ENCODE peak calls at places on chromosomes 5 and 9, in eight cellular contexts. E is foreskin keratinocyte; N is CD8-positive, alpha-beta T cell; M is cardiac muscle cell; Z is OCI-LY7; H is cardiac fibroblast; U is tibial artery; Y is adrenal gland. L is an unnamed sample.
A peak's percentile ranks its signal among the peaks of the same experiment; 100 is the strongest.

GRCh38 chr5:39178171-39178570 is 41.2 kb downstream of the FYB1 start:
- DNase-seq in M (peak; percentile 33), E (peak; percentile 62), U (no peak), N (no peak), Y (no peak), H (peak; percentile 8), Z (no peak), L (no peak)

GRCh38 chr5:67291671-67292070 is 95.1 kb upstream of the CD180 start:
- DNase-seq in U (no peak), M (no peak), H (no peak), Z (no peak), N (no peak), E (no peak), Y (no peak), L (no peak)

GRCh38 chr9:35604578-35605335 is at the start of gene TESK1:
- DNase-seq in M (peak; percentile 65), H (peak; percentile 62), E (peak; percentile 76), U (peak; percentile 88), Y (peak; percentile 87), N (peak; percentile 83), Z (peak; percentile 91), L (no peak)

GRCh38 chr5:1999794-2000193 is 117.1 kb upstream of the IRX4 start:
- DNase-seq in H (no peak), N (no peak), E (no peak), Y (no peak), Z (no peak), U (no peak), M (no peak), L (no peak)

GRCh38 chr5:113276001-113276400 is 158.8 kb downstream of the TSSK1B start:
- DNase-seq in M (no peak), Y (no peak), E (no peak), H (no peak), U (no peak), Z (no peak), N (no peak), L (no peak)

GRCh38 chr5:172789687-172790495 is 18.9 kb upstream of the DUSP1 start:
- DNase-seq in U (peak; percentile 73), M (peak; percentile 62), Y (peak; percentile 38), E (no peak), H (peak; percentile 74), N (no peak), Z (no peak), L (no peak)

GRCh38 chr5:64190562-64191306 is 25.1 kb downstream of the RNF180 start:
- DNase-seq in H (no peak), U (no peak), M (no peak), Y (no peak), E (no peak), N (no peak), Z (no peak), L (no peak)

GRCh38 chr5:133993152-133993548 is 11.6 kb downstream of the VDAC1 start:
- DNase-seq in Z (no peak), E (no peak), M (peak; percentile 60), H (peak; percentile 65), U (no peak), N (no peak), Y (no peak), L (no peak)

GRCh38 chr9:122095010-122095767 is 2.1 kb upstream of the TTLL11 start:
- DNase-seq in U (peak; percentile 54), E (peak; percentile 51), Y (peak; percentile 58), H (peak; percentile 73), Z (peak; percentile 70), N (peak; percentile 53), M (peak; percentile 77), L (no peak)

GRCh38 chr5:114360816-114361723 is 800 bp upstream of the KCNN2 start:
- DNase-seq in Z (no peak), Y (peak; percentile 81), N (no peak), U (no peak), H (no peak), E (peak; percentile 9), M (no peak), L (no peak)

GRCh38 chr9:19379283-19379682 is 753 bp downstream of the RPS6 start:
- DNase-seq in H (no peak), U (no peak), E (no peak), M (no peak), N (no peak), Z (no peak), Y (no peak), L (no peak)

GRCh38 chr9:129944501-129945116 is 98.4 kb downstream of the FNBP1 start:
- DNase-seq in U (no peak), Z (peak; percentile 10), E (no peak), Y (no peak), M (no peak), H (no peak), N (peak; percentile 44), L (peak; percentile 74)

DNA sequence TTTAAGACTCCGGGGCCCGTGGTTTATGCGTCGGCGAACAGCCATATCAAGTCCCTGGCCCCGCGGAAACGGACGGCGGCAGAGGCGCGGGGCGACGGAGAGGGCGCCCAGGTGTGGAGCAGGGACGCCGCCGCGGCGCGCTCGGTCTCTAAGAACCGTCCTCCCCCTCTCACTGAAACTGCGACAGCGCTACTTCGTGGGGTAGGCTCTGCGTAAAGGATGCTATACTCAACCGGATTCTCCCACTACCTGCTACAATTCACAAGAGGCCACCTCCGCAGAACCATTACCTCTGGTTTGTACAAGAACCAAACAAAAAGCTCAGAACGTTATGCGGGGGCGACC is 404 bp downstream of the MRNIP start:
- DNase-seq in H (peak; percentile 10), N (peak; percentile 53), U (no peak), Z (peak; percentile 72), Y (peak; percentile 47), M (peak; percentile 23), E (no peak), L (no peak)
- TF ChIP-seq CTCF in H (no peak), N (no peak), U (no peak), Z (peak; percentile 31), Y (no peak), M (no peak), E (no peak), L (no peak)

DNA sequence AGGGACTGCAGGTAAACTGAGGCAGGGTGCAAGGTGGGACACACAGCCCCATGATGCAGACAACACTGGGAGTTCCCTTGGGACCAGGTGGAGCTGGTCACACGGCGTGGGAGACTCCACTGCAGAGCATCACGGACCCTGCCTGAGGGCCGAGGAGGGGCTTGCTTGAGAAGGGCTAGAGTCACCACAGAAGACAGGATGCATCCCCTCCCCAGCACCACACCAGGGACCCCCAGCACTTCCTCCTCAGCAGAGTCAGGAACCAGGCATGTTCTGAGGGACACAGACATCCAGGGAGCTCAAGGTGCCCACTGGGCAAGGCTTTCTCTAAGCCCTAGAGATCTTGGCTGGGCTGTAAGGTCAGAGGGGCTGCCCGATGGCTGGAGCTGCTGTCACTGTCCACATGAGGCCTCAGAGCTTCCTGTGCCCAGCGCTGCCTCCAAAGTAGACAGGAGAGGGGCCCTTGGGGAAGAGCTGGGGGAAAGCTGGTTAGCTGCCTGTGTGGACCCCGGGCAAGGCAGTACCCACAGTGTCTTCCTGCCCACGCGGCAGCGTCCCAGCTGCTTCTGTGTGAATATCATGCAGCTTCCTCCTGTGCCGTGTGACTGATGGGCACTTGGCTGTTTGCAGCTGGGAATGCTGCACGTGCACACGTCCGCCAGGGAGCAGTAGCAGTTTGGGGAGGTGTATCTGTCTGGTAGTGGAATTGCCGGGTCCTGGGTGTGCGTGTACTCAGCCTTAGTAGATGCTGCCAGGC is 176.6 kb downstream of the CACNA1B start:
- DNase-seq in M (no peak), Z (peak; percentile 11), N (no peak), H (no peak), Y (no peak), U (peak; percentile 41), E (no peak), L (peak; percentile 40)
- TF ChIP-seq CTCF in M (no peak), Z (peak; percentile 33), N (no peak), H (no peak), Y (no peak), U (no peak), E (no peak), L (no peak)

GRCh38 chr9:21576331-21577189 is 94.4 kb upstream of the IFNE start:
- DNase-seq in H (peak; percentile 93), Z (no peak), M (peak; percentile 95), E (peak; percentile 95), U (no peak), N (peak; percentile 37), Y (peak; percentile 10), L (no peak)
- TF ChIP-seq CTCF in H (no peak), Z (no peak), M (no peak), E (no peak), U (no peak), N (no peak), Y (no peak), L (no peak)

GRCh38 chr9:12818431-12819000 is 43.7 kb downstream of the LURAP1L start:
- DNase-seq in Y (peak; percentile 5), M (peak; percentile 73), E (no peak), H (peak; percentile 70), N (no peak), Z (no peak), U (no peak), L (no peak)

GRCh38 chr9:12816656-12817101 is 41.9 kb downstream of the LURAP1L start:
- DNase-seq in H (no peak), N (no peak), M (no peak), U (no peak), Y (no peak), E (no peak), Z (no peak), L (no peak)

GRCh38 chr9:12817702-12818101 is 42.9 kb downstream of the LURAP1L start:
- DNase-seq in N (no peak), Z (no peak), Y (no peak), H (peak; percentile 31), E (peak; percentile 77), U (no peak), M (no peak), L (no peak)

GRCh38 chr9:12822111-12822510 is 47.3 kb downstream of the LURAP1L start:
- DNase-seq in Y (no peak), U (no peak), M (no peak), E (no peak), Z (no peak), H (no peak), N (no peak), L (no peak)

GRCh38 chr9:12819436-12820185 is 44.8 kb downstream of the LURAP1L start:
- DNase-seq in U (no peak), H (no peak), E (no peak), Y (peak; percentile 24), M (no peak), N (no peak), Z (peak; percentile 12), L (no peak)
- TF ChIP-seq CTCF in U (peak; percentile 21), H (peak; percentile 50), E (peak; percentile 60), Y (peak; percentile 48), M (peak; percentile 21), N (no peak), Z (peak; percentile 68), L (no peak)